ENCODE peak calls at places on chromosome 9, in six cellular contexts. N, M, F, K, R and S are unnamed samples. For H3K27me3, the result is how much of the 10 kb centered on the place peaks cover.

GRCh38 chr9:38130724-38131123 is 61.7 kb upstream of the SHB start:
- DNase-seq in N (no peak), M (no peak), F (no peak), K (no peak), R (no peak), S (no peak)

GRCh38 chr9:126546036-126546435 is 67.7 kb upstream of the LMX1B start:
- DNase-seq in N (no peak), M (peak), F (no peak), K (no peak), R (no peak), S (no peak)

GRCh38 chr9:130963337-130963908 is 24.4 kb upstream of the FIBCD1 start:
- DNase-seq in N (no peak), M (no peak), F (no peak), K (no peak), R (no peak), S (no peak)

GRCh38 chr9:129609486-129610192 is 11.3 kb downstream of the C9orf50 start:
- DNase-seq in N (peak), M (peak), F (no peak), K (no peak), R (no peak), S (no peak)

GRCh38 chr9:99825158-99826046 is 3.7 kb downstream of the NR4A3 start:
- DNase-seq in N (no peak), M (peak), F (no peak), K (no peak), R (no peak), S (no peak)

GRCh38 chr9:130172858-130173461 is 756 bp downstream of the NCS1 start:
- DNase-seq in N (no peak), M (no peak), F (no peak), K (no peak), R (no peak), S (no peak)

GRCh38 chr9:107049825-107050184 is 186.8 kb downstream of the ZNF462 start:
- DNase-seq in N (no peak), M (no peak), F (no peak), K (no peak), R (no peak), S (no peak)

GRCh38 chr9:134863941-134864820 is 16.4 kb upstream of the FCN2 start:
- DNase-seq in N (no peak), M (peak), F (no peak), K (no peak), R (no peak), S (no peak)

GRCh38 chr9:125442471-125442870 is 180.8 kb downstream of the GAPVD1 start:
- DNase-seq in N (no peak), M (no peak), F (no peak), K (no peak), R (no peak), S (no peak)

GRCh38 chr9:136095028-136095494 is at the start of gene NACC2:
- DNase-seq in N (peak), M (peak), F (no peak), K (no peak), R (no peak), S (no peak)

GRCh38 chr9:104743377-104743985 is 4.0 kb upstream of the NIPSNAP3A start:
- DNase-seq in N (peak), M (no peak), F (peak), K (peak), R (peak), S (no peak)

GRCh38 chr9:21833090-21833801 is 30.8 kb downstream of the MTAP start:
- DNase-seq in N (no peak), M (peak), F (no peak), K (peak), R (no peak), S (no peak)

GRCh38 chr9:68443560-68443959 is 87.1 kb downstream of the PGM5 start:
- DNase-seq in N (no peak), M (no peak), F (no peak), K (no peak), R (no peak), S (no peak)

GRCh38 chr9:35771943-35772342 is 17.9 kb upstream of the MSMP start:
- DNase-seq in N (no peak), M (no peak), F (no peak), K (no peak), R (no peak), S (no peak)

GRCh38 chr9:14006586-14007198 is 307.2 kb downstream of the NFIB start:
- DNase-seq in N (no peak), M (no peak), F (no peak), K (no peak), R (no peak), S (no peak)

GRCh38 chr9:34717996-34718614 is 8.2 kb upstream of the CCL21 start:
- DNase-seq in N (no peak), M (peak), F (no peak), K (no peak), R (no peak), S (no peak)

GRCh38 chr9:120117081-120117480 is 462.9 kb downstream of the CDK5RAP2 start:
- DNase-seq in N (no peak), M (no peak), F (no peak), K (no peak), R (no peak), S (no peak)

GRCh38 chr9:99162759-99163364 is 57.9 kb downstream of the TGFBR1 start:
- DNase-seq in N (no peak), M (no peak), F (no peak), K (no peak), R (peak), S (no peak)

GRCh38 chr9:105188746-105189145 is 55.7 kb upstream of the SLC44A1 start:
- DNase-seq in N (no peak), M (no peak), F (no peak), K (no peak), R (no peak), S (no peak)

GRCh38 chr9:108838017-108838416 is 17.8 kb downstream of the ACTL7B start:
- DNase-seq in N (no peak), M (no peak), F (no peak), K (no peak), R (no peak), S (no peak)

GRCh38 chr9:72579190-72579589 is 57.8 kb downstream of the TMC1 start:
- DNase-seq in N (peak), M (no peak), F (no peak), K (peak), R (peak), S (no peak)

GRCh38 chr9:136021171-136021890 is 60.2 kb upstream of the UBAC1 start:
- DNase-seq in N (no peak), M (no peak), F (no peak), K (no peak), R (no peak), S (no peak)

GRCh38 chr9:38024036-38024681 is 44.9 kb downstream of the SHB start:
- DNase-seq in N (peak), M (no peak), F (no peak), K (no peak), R (no peak), S (no peak)

GRCh38 chr9:71209890-71210289 is 88.5 kb upstream of the TRPM3 start:
- DNase-seq in N (no peak), M (no peak), F (no peak), K (no peak), R (no peak), S (no peak)

GRCh38 chr9:28938981-28939380 is 1365.7 kb upstream of the C9orf72 start:
- DNase-seq in N (no peak), M (no peak), F (no peak), K (no peak), R (no peak), S (no peak)

GRCh38 chr9:10744669-10745068 is 131.9 kb upstream of the PTPRD start:
- DNase-seq in N (no peak), M (no peak), F (no peak), K (no peak), R (no peak), S (no peak)

GRCh38 chr9:98254236-98255063 is 999 bp downstream of the TBC1D2 start:
- DNase-seq in N (no peak), M (no peak), F (no peak), K (no peak), R (no peak), S (no peak)

GRCh38 chr9:110995511-110996340 is 42.5 kb downstream of the LPAR1 start:
- DNase-seq in N (no peak), M (no peak), F (no peak), K (no peak), R (no peak), S (no peak)

DNA sequence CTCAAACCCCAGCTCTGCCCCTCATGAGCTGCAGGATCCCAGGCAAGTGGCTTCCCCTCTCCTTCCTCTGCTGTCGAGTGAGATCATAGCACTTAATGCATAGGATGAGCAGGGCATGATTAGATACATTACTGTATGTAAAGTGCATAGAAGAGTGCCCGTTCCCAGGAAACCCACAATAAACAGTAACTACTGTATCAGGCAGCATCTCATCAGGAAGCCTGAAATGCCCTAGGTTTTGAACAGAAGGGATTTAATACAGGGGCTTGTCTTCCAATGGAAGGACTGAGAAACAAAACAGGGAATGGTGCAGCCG is 38.5 kb upstream of the NEK6 start:
- DNase-seq in N (no peak), M (peak), F (no peak), K (no peak), R (no peak), S (no peak)
- TF ChIP-seq CTCF in N (no peak), M (no peak), F (no peak), K (no peak), R (no peak), S (no peak)

GRCh38 chr9:137296214-137297059 is 5.6 kb downstream of the NRARP start:
- DNase-seq in N (peak), M (no peak), F (no peak), K (no peak), R (no peak), S (no peak)

GRCh38 chr9:137293482-137294090 is 8.5 kb downstream of the NRARP start:
- DNase-seq in N (no peak), M (no peak), F (no peak), K (no peak), R (no peak), S (no peak)

GRCh38 chr9:137294091-137294683 is 7.9 kb downstream of the NRARP start:
- DNase-seq in N (peak), M (no peak), F (no peak), K (no peak), R (peak), S (no peak)

GRCh38 chr9:137295313-137296213 is 6.5 kb downstream of the NRARP start:
- DNase-seq in N (no peak), M (peak), F (no peak), K (no peak), R (no peak), S (no peak)

DNA sequence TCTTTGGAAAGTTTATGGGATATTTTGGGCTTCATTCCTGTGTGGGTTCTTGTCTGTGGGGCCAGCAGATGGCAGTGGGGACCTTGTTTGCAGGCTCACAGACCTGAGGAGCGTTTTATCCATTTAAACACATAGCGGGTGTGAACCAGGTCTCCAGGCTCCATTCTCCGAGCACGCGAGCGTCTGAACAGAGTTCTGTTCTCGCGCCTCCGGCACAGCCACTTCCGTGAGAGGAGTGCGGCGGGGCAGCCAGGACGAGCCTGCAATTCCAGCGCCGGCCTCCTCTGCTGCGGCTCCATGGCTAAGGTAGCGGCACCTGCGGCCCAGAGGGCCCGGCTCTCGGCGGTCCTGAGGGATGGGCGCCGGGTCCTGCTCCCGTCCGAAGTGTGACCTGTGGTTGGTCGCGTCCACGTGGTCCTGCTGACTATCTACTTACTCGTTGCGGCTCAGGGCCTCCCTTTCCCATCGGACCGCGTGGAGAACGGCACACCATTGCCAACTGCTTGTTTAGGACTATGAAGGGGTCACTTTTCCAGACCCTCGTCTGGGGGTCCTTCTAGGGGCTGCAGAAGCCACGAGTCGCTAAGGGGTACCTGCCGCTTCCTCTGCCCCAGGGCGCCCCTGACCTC is 7.3 kb downstream of the NRARP start:
- DNase-seq in N (no peak), M (no peak), F (no peak), K (no peak), R (no peak), S (no peak)
- H3K27me3 ChIP-seq in N (under half), M (under half), F (under half), K (under half), R (under half), S (under half)

DNA sequence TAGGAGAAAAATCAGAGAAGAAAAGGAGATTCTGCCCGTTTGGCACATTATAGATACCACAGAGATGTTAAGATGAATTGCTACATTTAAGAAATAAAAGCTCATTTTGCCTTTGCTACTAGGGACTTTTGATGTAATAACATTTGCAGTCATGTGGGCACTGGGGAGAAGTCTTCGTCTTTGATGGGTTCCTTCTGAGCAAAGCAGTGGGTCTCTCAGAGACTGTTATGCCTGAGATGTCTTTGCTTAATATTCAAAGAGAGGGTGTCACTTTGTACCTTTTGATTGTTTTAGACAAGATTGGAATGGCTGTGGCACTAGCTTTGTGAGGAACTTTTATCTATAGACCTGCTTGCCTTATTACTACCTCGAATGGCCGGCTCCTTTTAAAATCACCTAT is 25.0 kb downstream of the SLC25A25 start:
- DNase-seq in N (no peak), M (no peak), F (no peak), K (no peak), R (no peak), S (no peak)
- H3K4me3 ChIP-seq in N (no peak), M (no peak), F (no peak), K (no peak), R (no peak), S (no peak)

GRCh38 chr9:89323257-89323841 is 5.0 kb downstream of the SECISBP2 start:
- DNase-seq in N (no peak), M (no peak), F (no peak), K (no peak), R (no peak), S (no peak)

GRCh38 chr9:89318123-89319014 is at the start of gene SECISBP2:
- DNase-seq in N (peak), M (peak), F (peak), K (peak), R (peak), S (peak)

GRCh38 chr9:89315482-89315881 is 2.8 kb upstream of the SECISBP2 start:
- DNase-seq in N (no peak), M (no peak), F (no peak), K (no peak), R (no peak), S (no peak)

GRCh38 chr9:89317282-89317681 is 1.0 kb upstream of the SECISBP2 start:
- DNase-seq in N (no peak), M (no peak), F (no peak), K (no peak), R (no peak), S (no peak)

GRCh38 chr9:89319015-89319905 is 960 bp downstream of the SECISBP2 start:
- DNase-seq in N (no peak), M (no peak), F (no peak), K (no peak), R (no peak), S (no peak)
- TF ChIP-seq CTCF in N (no peak), M (no peak), F (peak), K (no peak), R (no peak), S (no peak)

GRCh38 chr9:114086607-114087006 is 8.5 kb upstream of the AMBP start:
- DNase-seq in N (no peak), M (peak), F (no peak), K (no peak), R (no peak), S (no peak)
- H3K27me3 ChIP-seq in N (under half), M (under half), F (under half), K (under half), R (under half), S (under half)

GRCh38 chr9:137224850-137225694 is at the start of gene CYSRT1:
- DNase-seq in N (no peak), M (no peak), F (no peak), K (no peak), R (no peak), S (no peak)

GRCh38 chr9:137226338-137227056 is 805 bp upstream of the RNF224 start:
- DNase-seq in N (no peak), M (no peak), F (no peak), K (no peak), R (no peak), S (no peak)

GRCh38 chr9:137227057-137227852 is at the start of gene RNF224:
- DNase-seq in N (peak), M (peak), F (no peak), K (no peak), R (peak), S (no peak)

GRCh38 chr9:137227853-137228514 is 682 bp downstream of the RNF224 start:
- DNase-seq in N (no peak), M (no peak), F (no peak), K (no peak), R (no peak), S (no peak)

DNA sequence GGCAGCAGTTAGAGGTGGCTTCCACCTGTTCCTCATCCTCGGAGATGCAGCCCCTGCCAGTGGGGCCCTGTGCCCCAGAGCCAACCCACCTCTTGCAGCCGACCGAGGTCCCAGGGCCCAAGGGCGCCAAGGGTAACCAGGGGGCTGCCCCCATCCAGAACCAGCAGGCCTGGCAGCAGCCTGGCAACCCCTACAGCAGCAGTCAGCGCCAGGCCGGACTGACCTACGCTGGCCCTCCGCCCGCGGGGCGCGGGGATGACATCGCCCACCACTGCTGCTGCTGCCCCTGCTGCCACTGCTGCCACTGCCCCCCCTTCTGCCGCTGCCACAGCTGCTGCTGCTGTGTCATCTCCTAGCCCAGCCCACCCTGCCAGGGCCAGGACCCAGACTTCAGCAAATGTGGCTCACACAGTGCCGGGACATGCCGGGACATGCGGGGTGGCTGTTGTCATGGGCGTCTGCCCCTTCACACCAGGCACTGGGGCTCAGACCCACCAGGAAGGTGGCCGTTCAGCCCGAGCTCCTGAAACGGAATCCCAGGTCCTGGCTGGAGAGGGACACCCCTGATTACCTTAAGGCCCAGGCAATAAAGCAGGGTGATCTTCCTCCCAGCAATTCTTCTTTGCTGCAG is 842 bp downstream of the CYSRT1 start:
- DNase-seq in N (no peak), M (no peak), F (no peak), K (no peak), R (no peak), S (no peak)
- H3K4me3 ChIP-seq in N (no peak), M (no peak), F (no peak), K (no peak), R (no peak), S (no peak)